ENCODE peak calls at places on chromosomes 1 and 21, in six cellular contexts. W is HT1080; D is NCI-H510A; A is T follicular helper cell; X is CD8-positive, alpha-beta memory T cell; U is NCI-H1105. Q is an unnamed sample.
A peak's percentile ranks its signal among the peaks of the same experiment; 100 is the strongest.

GRCh38 chr1:235579891-235580290 is 69.7 kb downstream of the GNG4 start:
- DNase-seq in D (no peak), X (no peak), W (no peak), A (no peak), U (no peak), Q (no peak)

GRCh38 chr1:180225403-180225802 is 4.7 kb upstream of the LHX4 start:
- DNase-seq in A (no peak), X (no peak), U (no peak), W (no peak), D (no peak), Q (no peak)

GRCh38 chr1:228344631-228345072 is 62.0 kb downstream of the TRIM11 start:
- DNase-seq in U (no peak), W (peak; percentile 77), X (no peak), D (no peak), A (no peak), Q (no peak)

GRCh38 chr1:6130036-6130435 is 50.1 kb downstream of the CHD5 start:
- DNase-seq in A (no peak), U (no peak), W (no peak), X (peak; percentile 30), D (no peak), Q (no peak)

GRCh38 chr1:115791816-115792215 is 23.3 kb upstream of the CASQ2 start:
- DNase-seq in U (no peak), W (no peak), X (no peak), A (no peak), D (no peak), Q (no peak)

GRCh38 chr21:35896060-35896459 is 164.3 kb downstream of the SETD4 start:
- DNase-seq in W (no peak), U (no peak), D (no peak), X (no peak), A (no peak), Q (no peak)

GRCh38 chr1:226548281-226549093 is at the start of gene STUM:
- DNase-seq in U (no peak), A (no peak), W (no peak), X (no peak), D (peak; percentile 72), Q (no peak)

GRCh38 chr1:70353641-70354331 is 736 bp downstream of the ANKRD13C start:
- DNase-seq in D (peak; percentile 10), W (peak; percentile 67), U (peak; percentile 63), A (peak; percentile 6), X (peak; percentile 54), Q (peak; percentile 17)

GRCh38 chr1:23763040-23763577 is 15.1 kb upstream of the PITHD1 start:
- DNase-seq in U (no peak), A (no peak), W (no peak), X (no peak), D (no peak), Q (no peak)

GRCh38 chr21:26091480-26092018 is 79.0 kb downstream of the APP start:
- DNase-seq in X (no peak), A (no peak), D (no peak), W (no peak), U (no peak), Q (no peak)

GRCh38 chr1:71228236-71228635 is 147.4 kb upstream of the ZRANB2 start:
- DNase-seq in U (no peak), D (no peak), A (no peak), X (no peak), W (no peak), Q (no peak)

GRCh38 chr1:224503161-224504118 is 68.8 kb upstream of the WDR26 start:
- DNase-seq in D (peak; percentile 75), W (peak; percentile 97), U (peak; percentile 76), X (no peak), A (no peak), Q (peak; percentile 99)

GRCh38 chr1:101013776-101014175 is 11.8 kb downstream of the DPH5 start:
- DNase-seq in W (no peak), U (no peak), X (no peak), A (no peak), D (no peak), Q (no peak)

GRCh38 chr21:39003982-39004775 is 179.1 kb downstream of the PSMG1 start:
- DNase-seq in D (no peak), U (no peak), W (no peak), X (no peak), A (no peak), Q (peak; percentile 81)

Q was measured in MV-4-11.